ENCODE peak calls at places on chromosome 12, in five cellular contexts. M, C, D, F and V are unnamed samples.

GRCh38 chr12:116426391-116427136 is 132.6 kb upstream of the MAP1LC3B2 start:
- DNase-seq in D (peak), C (no peak), F (no peak), M (no peak), V (peak)

GRCh38 chr12:27505771-27506170 is 18.2 kb upstream of the PPFIBP1 start:
- DNase-seq in C (no peak), F (no peak), M (no peak), D (no peak), V (no peak)

GRCh38 chr12:51972849-51973273 is 21.4 kb downstream of the ACVR1B start:
- DNase-seq in C (no peak), D (peak), F (no peak), M (no peak), V (no peak)

GRCh38 chr12:80580254-80580653 is 127.2 kb upstream of the MYF6 start:
- DNase-seq in C (no peak), M (no peak), F (no peak), D (peak), V (peak)

GRCh38 chr12:92464911-92465310 is 237.9 kb upstream of the PLEKHG7 start:
- DNase-seq in M (no peak), F (no peak), D (no peak), C (no peak), V (no peak)

GRCh38 chr12:128817115-128818015 is 6.4 kb downstream of the SLC15A4 start:
- DNase-seq in C (no peak), D (no peak), F (no peak), M (no peak), V (peak)

GRCh38 chr12:119938049-119938667 is 50.9 kb upstream of the BICDL1 start:
- DNase-seq in D (peak), C (peak), M (peak), F (peak), V (peak)

GRCh38 chr12:92550661-92551060 is 152.1 kb upstream of the PLEKHG7 start:
- DNase-seq in C (no peak), D (no peak), M (no peak), F (no peak), V (no peak)

GRCh38 chr12:12786716-12787601 is 1.5 kb downstream of the APOLD1 start:
- DNase-seq in D (peak), M (peak), F (peak), C (peak), V (peak)

GRCh38 chr12:43112101-43112661 is 439.8 kb downstream of the ADAMTS20 start:
- DNase-seq in D (peak), F (no peak), C (no peak), M (no peak), V (no peak)

GRCh38 chr12:108966378-108967151 is 54.3 kb downstream of the SVOP start:
- DNase-seq in C (no peak), M (no peak), D (no peak), F (no peak), V (no peak)

GRCh38 chr12:685388-685787 is 22.1 kb upstream of the NINJ2 start:
- DNase-seq in C (peak), D (no peak), M (no peak), F (peak), V (no peak)

GRCh38 chr12:63766498-63766897 is 13.2 kb upstream of the RXYLT1 start:
- DNase-seq in C (no peak), M (no peak), D (no peak), F (no peak), V (no peak)

GRCh38 chr12:57019983-57020719 is 3.8 kb upstream of the TAC3 start:
- DNase-seq in C (no peak), F (no peak), D (no peak), M (no peak), V (no peak)

GRCh38 chr12:64716839-64717455 is 42.3 kb downstream of the GNS start:
- DNase-seq in M (no peak), D (no peak), F (no peak), C (no peak), V (no peak)

GRCh38 chr12:88493651-88494050 is 86.6 kb downstream of the KITLG start:
- DNase-seq in F (no peak), C (no peak), D (peak), M (no peak), V (peak)

GRCh38 chr12:119044094-119044493 is 62.8 kb downstream of the SRRM4 start:
- DNase-seq in F (no peak), C (no peak), M (no peak), D (no peak), V (no peak)

GRCh38 chr12:58314610-58315009 is 373.2 kb downstream of the ATP23 start:
- DNase-seq in D (peak), F (no peak), M (no peak), C (no peak), V (peak)

GRCh38 chr12:109645194-109645593 is 68.4 kb upstream of the FAM222A start:
- DNase-seq in D (no peak), M (no peak), C (no peak), F (no peak), V (no peak)

GRCh38 chr12:74538491-74539258 is 1.0 kb downstream of the ATXN7L3B start:
- DNase-seq in F (no peak), M (no peak), C (peak), D (no peak), V (no peak)